ENCODE peak calls at places on chromosomes 6 and 20, in five cellular contexts. R is foreskin melanocyte; U is OCI-LY7; S is activated naive CD4-positive, alpha-beta T cell treated with Interleukin-2 at 50 U/mL for 16 hours; D is GM06990. N is an unnamed sample.

GRCh38 chr6:130937942-130938604 is 110.9 kb downstream of the SMLR1 start:
- DNase-seq in R (peak; percentile 82), U (no peak), S (no peak), D (no peak), N (no peak)

GRCh38 chr6:88982720-88983119 is 19.3 kb upstream of the RNGTT start:
- DNase-seq in R (no peak), U (peak; percentile 72), S (peak; percentile 26), D (no peak), N (peak; percentile 20)

GRCh38 chr6:154457881-154458284 is 52.6 kb downstream of the CNKSR3 start:
- DNase-seq in R (no peak), U (no peak), S (no peak), D (no peak), N (no peak)

GRCh38 chr6:35415065-35415880 is 36.9 kb upstream of the FANCE start:
- DNase-seq in R (peak; percentile 39), U (peak; percentile 58), S (peak; percentile 27), D (no peak), N (peak; percentile 40)

GRCh38 chr6:32152414-32153251 is 894 bp upstream of the PRRT1 start:
- DNase-seq in R (peak; percentile 18), U (no peak), S (no peak), D (no peak), N (no peak)

GRCh38 chr20:21436186-21436585 is 38.9 kb upstream of the NKX2-4 start:
- DNase-seq in R (peak; percentile 91), U (no peak), S (no peak), D (no peak), N (no peak)

GRCh38 chr6:154343473-154344308 is 12.9 kb downstream of the IPCEF1 start:
- DNase-seq in R (no peak), U (no peak), S (no peak), D (no peak), N (no peak)

GRCh38 chr6:146289816-146290588 is 253.6 kb upstream of the RAB32 start:
- DNase-seq in R (peak; percentile 97), U (no peak), S (no peak), D (no peak), N (no peak)

GRCh38 chr6:137160763-137161162 is 12.7 kb downstream of the IL22RA2 start:
- DNase-seq in R (no peak), U (no peak), S (no peak), D (no peak), N (no peak)

GRCh38 chr6:3850451-3851203 is 1.5 kb downstream of the FAM50B start:
- DNase-seq in R (no peak), U (no peak), S (peak; percentile 83), D (peak; percentile 44), N (peak; percentile 51)

GRCh38 chr6:25050356-25050755 is 114.6 kb upstream of the RIPOR2 start:
- DNase-seq in R (peak; percentile 51), U (peak; percentile 67), S (peak; percentile 67), D (peak; percentile 40), N (peak; percentile 63)

GRCh38 chr6:111614833-111615582 is 9.3 kb upstream of the TRAF3IP2 start:
- DNase-seq in R (no peak), U (no peak), S (no peak), D (no peak), N (no peak)

GRCh38 chr6:89140347-89141159 is 5.3 kb upstream of the PM20D2 start:
- DNase-seq in R (no peak), U (no peak), S (no peak), D (no peak), N (no peak)

GRCh38 chr6:125974214-125974866 is 12.0 kb upstream of the TRMT11 start:
- DNase-seq in R (no peak), U (peak; percentile 76), S (no peak), D (no peak), N (no peak)

GRCh38 chr6:49479308-49480004 is 16.3 kb downstream of the CENPQ start:
- DNase-seq in R (no peak), U (no peak), S (no peak), D (no peak), N (no peak)

N was measured in activated CD4-positive, alpha-beta memory T cell treated with anti-CD3 and anti-CD28 coated beads, Interleukin-2, amount 10 ng/mL, durations not matched to agents 7 days and 5 days.